ENCODE peak calls at places on chromosomes 2 and 18, in six cellular contexts. One of them, this sample, is unnamed.

GRCh38 chr2:58702302-58702696 is 461.2 kb upstream of the FANCL start:
- DNase-seq in testis: no peak
- DNase-seq in body of pancreas: no peak
- DNase-seq in right lobe of liver: no peak
- DNase-seq in esophagus muscularis mucosa: no peak
- DNase-seq in HCT116: no peak
- DNase-seq in this sample: no peak

GRCh38 chr18:44725300-44726096 is 44.8 kb downstream of the SETBP1 start:
- DNase-seq in HCT116: no peak
- DNase-seq in esophagus muscularis mucosa: no peak
- DNase-seq in right lobe of liver: no peak
- DNase-seq in body of pancreas: peak
- DNase-seq in testis: no peak
- DNase-seq in this sample: peak

GRCh38 chr18:3329471-3329870 is 67.5 kb downstream of the MYL12B start:
- DNase-seq in esophagus muscularis mucosa: no peak
- DNase-seq in right lobe of liver: no peak
- DNase-seq in HCT116: no peak
- DNase-seq in body of pancreas: no peak
- DNase-seq in testis: no peak
- DNase-seq in this sample: no peak

GRCh38 chr18:23307567-23308295 is 145.4 kb upstream of the RIOK3 start:
- DNase-seq in testis: no peak
- DNase-seq in body of pancreas: no peak
- DNase-seq in HCT116: peak
- DNase-seq in right lobe of liver: no peak
- DNase-seq in esophagus muscularis mucosa: no peak
- DNase-seq in this sample: no peak

GRCh38 chr2:190267302-190267701 is 52.3 kb downstream of the HIBCH start:
- DNase-seq in right lobe of liver: no peak
- DNase-seq in body of pancreas: no peak
- DNase-seq in testis: no peak
- DNase-seq in HCT116: peak
- DNase-seq in esophagus muscularis mucosa: no peak
- DNase-seq in this sample: no peak

GRCh38 chr2:27051902-27052645 is 606 bp downstream of the AGBL5 start:
- DNase-seq in testis: no peak
- DNase-seq in right lobe of liver: peak
- DNase-seq in HCT116: no peak
- DNase-seq in body of pancreas: peak
- DNase-seq in esophagus muscularis mucosa: no peak
- DNase-seq in this sample: peak

GRCh38 chr2:234960091-234961088 is 8.6 kb downstream of the SH3BP4 start:
- DNase-seq in testis: no peak
- DNase-seq in body of pancreas: no peak
- DNase-seq in right lobe of liver: no peak
- DNase-seq in HCT116: no peak
- DNase-seq in esophagus muscularis mucosa: no peak
- DNase-seq in this sample: no peak

GRCh38 chr2:8073928-8074327 is 607.9 kb upstream of the ID2 start:
- DNase-seq in right lobe of liver: no peak
- DNase-seq in HCT116: no peak
- DNase-seq in esophagus muscularis mucosa: no peak
- DNase-seq in testis: no peak
- DNase-seq in body of pancreas: no peak
- DNase-seq in this sample: no peak

GRCh38 chr18:25563346-25563745 is 211.4 kb upstream of the ZNF521 start:
- DNase-seq in HCT116: no peak
- DNase-seq in body of pancreas: no peak
- DNase-seq in right lobe of liver: no peak
- DNase-seq in testis: no peak
- DNase-seq in esophagus muscularis mucosa: no peak
- DNase-seq in this sample: no peak

DNA sequence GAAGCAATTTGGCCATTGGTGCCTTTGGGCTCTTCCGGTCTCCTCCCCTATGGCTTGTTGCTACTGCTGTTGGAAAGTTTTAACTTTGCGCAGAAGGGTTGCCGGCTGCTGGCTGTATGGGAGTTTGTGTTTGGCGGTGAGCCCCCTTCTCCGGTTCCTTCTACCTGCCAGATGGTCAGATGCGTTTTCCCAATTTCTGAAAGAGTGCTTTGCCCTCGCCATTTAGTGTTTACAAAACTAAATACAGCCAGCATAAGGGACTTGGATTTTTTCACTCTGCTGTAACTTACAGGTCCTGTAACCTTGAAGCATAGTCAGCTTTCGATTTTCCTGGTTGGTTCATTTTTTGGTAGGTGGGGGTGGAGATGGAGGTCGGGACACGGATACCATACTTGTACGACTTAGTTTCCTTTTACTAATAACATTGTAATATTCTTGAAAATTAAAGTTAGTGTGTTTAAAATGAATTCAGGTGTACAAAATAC is 604 bp downstream of the COQ10B start:
- DNase-seq in testis: peak
- DNase-seq in body of pancreas: peak
- DNase-seq in HCT116: peak
- DNase-seq in esophagus muscularis mucosa: peak
- DNase-seq in right lobe of liver: peak
- DNase-seq in this sample: peak
- TF ChIP-seq POLR2A in testis: no peak
- TF ChIP-seq POLR2A in body of pancreas: peak
- TF ChIP-seq POLR2A in HCT116: no peak
- TF ChIP-seq POLR2A in esophagus muscularis mucosa: peak
- TF ChIP-seq POLR2A in right lobe of liver: no peak
- TF ChIP-seq POLR2A in this sample: no peak

DNA sequence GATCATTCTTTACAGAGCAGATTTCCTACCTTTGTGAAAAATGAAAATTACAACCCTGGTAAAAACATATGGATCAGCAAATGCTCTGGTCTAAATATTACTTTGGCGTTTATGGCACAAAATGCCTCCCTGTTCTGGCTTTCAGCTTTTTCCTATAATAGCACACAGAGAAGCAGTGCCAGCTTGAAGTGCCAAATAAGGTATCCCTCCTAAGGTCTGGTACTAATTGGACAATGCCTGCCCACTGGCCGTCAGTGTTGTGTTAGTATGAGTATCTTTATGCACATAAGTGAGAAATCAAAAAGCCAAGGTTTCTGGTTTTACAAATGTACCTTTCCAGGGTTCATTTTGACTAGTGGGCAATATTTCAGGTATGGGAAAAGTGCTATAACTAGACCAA is 1293.7 kb upstream of the FAM98A start:
- DNase-seq in testis: no peak
- DNase-seq in HCT116: no peak
- DNase-seq in right lobe of liver: no peak
- DNase-seq in body of pancreas: no peak
- DNase-seq in esophagus muscularis mucosa: no peak
- DNase-seq in this sample: no peak
- TF ChIP-seq POLR2A in testis: no peak
- TF ChIP-seq POLR2A in HCT116: no peak
- TF ChIP-seq POLR2A in right lobe of liver: no peak
- TF ChIP-seq POLR2A in body of pancreas: no peak
- TF ChIP-seq POLR2A in esophagus muscularis mucosa: no peak
- TF ChIP-seq POLR2A in this sample: no peak

DNA sequence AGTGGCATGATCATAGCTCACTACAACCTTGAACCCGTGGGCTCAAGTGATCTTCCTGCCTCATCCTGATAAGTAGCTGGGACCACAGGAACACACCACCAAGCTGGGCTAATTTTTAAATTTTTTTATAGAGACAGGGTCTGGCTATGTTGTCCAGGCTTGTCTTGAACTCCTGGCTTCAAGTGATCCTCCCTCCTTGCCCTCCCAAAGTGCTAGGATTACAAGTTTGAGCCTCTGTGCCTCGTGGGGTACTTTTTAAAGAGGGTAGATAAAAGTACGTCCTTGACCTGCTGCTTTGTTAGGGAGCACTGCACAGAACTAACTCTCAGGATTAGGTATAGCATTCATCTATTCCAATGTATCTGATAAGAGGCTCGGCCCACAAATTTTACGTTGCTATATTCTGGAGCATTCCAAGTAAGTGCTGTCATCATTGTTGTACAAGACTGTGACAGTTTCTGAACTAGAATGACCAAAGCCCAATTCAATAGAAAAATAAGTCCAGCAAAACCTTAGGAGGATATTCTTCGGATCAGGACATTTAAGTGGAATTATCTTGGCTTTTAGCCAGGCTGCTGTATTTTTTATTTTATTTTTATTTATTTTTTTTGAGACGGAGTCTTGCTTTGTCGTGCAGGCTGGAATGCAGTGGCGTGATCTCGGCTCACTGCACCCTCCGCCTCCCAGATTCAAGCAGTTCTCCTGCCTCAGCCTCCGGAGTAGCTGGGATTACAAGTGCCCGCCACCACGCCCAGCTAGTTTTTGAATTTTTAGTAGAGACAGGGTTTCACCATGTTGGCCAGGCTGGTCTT is 4.1 kb downstream of the MTCL1 start:
- DNase-seq in esophagus muscularis mucosa: peak
- DNase-seq in HCT116: no peak
- DNase-seq in testis: no peak
- DNase-seq in body of pancreas: no peak
- DNase-seq in right lobe of liver: no peak
- DNase-seq in this sample: no peak
- TF ChIP-seq POLR2A in esophagus muscularis mucosa: no peak
- TF ChIP-seq POLR2A in HCT116: no peak
- TF ChIP-seq POLR2A in testis: no peak
- TF ChIP-seq POLR2A in body of pancreas: no peak
- TF ChIP-seq POLR2A in right lobe of liver: no peak
- TF ChIP-seq POLR2A in this sample: no peak

GRCh38 chr2:84702941-84703340 is 177.9 kb downstream of the TRABD2A start:
- DNase-seq in esophagus muscularis mucosa: no peak
- DNase-seq in body of pancreas: no peak
- DNase-seq in HCT116: no peak
- DNase-seq in right lobe of liver: no peak
- DNase-seq in testis: no peak
- DNase-seq in this sample: no peak

GRCh38 chr2:84701880-84702279 is 179.0 kb downstream of the TRABD2A start:
- DNase-seq in esophagus muscularis mucosa: no peak
- DNase-seq in HCT116: no peak
- DNase-seq in testis: no peak
- DNase-seq in body of pancreas: no peak
- DNase-seq in right lobe of liver: no peak
- DNase-seq in this sample: no peak

GRCh38 chr2:84705858-84706257 is 175.0 kb downstream of the TRABD2A start:
- DNase-seq in right lobe of liver: no peak
- DNase-seq in esophagus muscularis mucosa: no peak
- DNase-seq in testis: no peak
- DNase-seq in HCT116: no peak
- DNase-seq in body of pancreas: no peak
- DNase-seq in this sample: no peak

GRCh38 chr2:84704505-84705244 is 176.2 kb downstream of the TRABD2A start:
- DNase-seq in right lobe of liver: no peak
- DNase-seq in body of pancreas: no peak
- DNase-seq in esophagus muscularis mucosa: no peak
- DNase-seq in HCT116: no peak
- DNase-seq in testis: no peak
- DNase-seq in this sample: no peak

DNA sequence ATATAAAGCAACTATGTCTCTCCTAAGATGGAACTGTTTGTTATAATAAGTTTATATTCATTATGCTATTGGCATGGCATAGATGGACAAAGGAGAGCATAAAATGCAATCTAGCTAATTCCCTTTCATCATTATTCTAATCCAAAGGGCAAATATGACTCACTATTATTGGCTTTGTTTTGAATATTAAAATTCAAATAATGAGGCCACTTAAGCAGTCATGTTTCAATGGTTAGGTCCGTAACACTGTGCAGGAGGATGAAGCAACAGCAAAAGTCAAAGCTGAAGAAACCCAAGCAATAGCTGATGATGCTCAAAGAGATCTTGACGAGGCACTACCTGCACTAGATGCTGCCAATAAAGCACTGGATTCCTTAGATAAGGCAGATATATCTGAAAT is 177.1 kb downstream of the TRABD2A start:
- DNase-seq in esophagus muscularis mucosa: no peak
- DNase-seq in right lobe of liver: no peak
- DNase-seq in testis: no peak
- DNase-seq in HCT116: no peak
- DNase-seq in body of pancreas: no peak
- DNase-seq in this sample: no peak
- TF ChIP-seq POLR2A in esophagus muscularis mucosa: no peak
- TF ChIP-seq POLR2A in right lobe of liver: no peak
- TF ChIP-seq POLR2A in testis: no peak
- TF ChIP-seq POLR2A in HCT116: no peak
- TF ChIP-seq POLR2A in body of pancreas: no peak
- TF ChIP-seq POLR2A in this sample: no peak

DNA sequence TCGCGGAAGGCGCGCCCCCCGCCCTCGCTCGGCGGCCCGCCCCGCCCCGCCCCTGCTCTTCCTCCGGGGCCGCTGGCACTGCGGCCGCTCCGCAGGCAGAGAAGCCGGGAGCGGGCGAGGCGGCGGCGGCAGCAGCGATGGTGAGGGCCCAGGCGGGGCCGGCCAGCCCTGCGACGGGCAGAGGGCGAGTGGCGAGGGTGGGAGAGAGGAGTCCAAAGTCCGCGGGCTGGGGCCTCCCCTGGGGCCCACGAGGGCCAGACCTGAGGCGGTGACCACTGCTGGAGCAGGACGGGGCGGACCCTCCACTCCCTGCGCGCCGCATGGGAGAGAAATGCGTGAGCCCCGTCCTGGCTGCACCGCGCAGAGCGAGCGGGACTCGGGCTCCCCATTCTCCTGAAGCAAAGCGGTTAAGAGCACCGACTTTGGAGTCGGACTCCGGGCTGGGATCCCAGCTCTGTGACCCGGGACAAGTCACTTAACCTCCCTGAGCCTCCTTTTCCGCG is at the start of gene VAMP5:
- DNase-seq in testis: no peak
- DNase-seq in body of pancreas: no peak
- DNase-seq in esophagus muscularis mucosa: no peak
- DNase-seq in HCT116: no peak
- DNase-seq in right lobe of liver: peak
- DNase-seq in this sample: peak
- TF ChIP-seq POLR2A in testis: no peak
- TF ChIP-seq POLR2A in body of pancreas: no peak
- TF ChIP-seq POLR2A in esophagus muscularis mucosa: no peak
- TF ChIP-seq POLR2A in HCT116: no peak
- TF ChIP-seq POLR2A in right lobe of liver: peak
- TF ChIP-seq POLR2A in this sample: no peak

GRCh38 chr2:43041661-43042360 is 184.6 kb downstream of the ZFP36L2 start:
- DNase-seq in HCT116: no peak
- DNase-seq in body of pancreas: no peak
- DNase-seq in esophagus muscularis mucosa: no peak
- DNase-seq in testis: no peak
- DNase-seq in right lobe of liver: peak
- DNase-seq in this sample: no peak
- TF ChIP-seq POLR2A in HCT116: no peak
- TF ChIP-seq POLR2A in body of pancreas: no peak
- TF ChIP-seq POLR2A in esophagus muscularis mucosa: no peak
- TF ChIP-seq POLR2A in testis: no peak
- TF ChIP-seq POLR2A in right lobe of liver: no peak
- TF ChIP-seq POLR2A in this sample: no peak

GRCh38 chr2:43224131-43224570 is 2.3 kb downstream of the ZFP36L2 start:
- DNase-seq in right lobe of liver: peak
- DNase-seq in testis: peak
- DNase-seq in HCT116: no peak
- DNase-seq in body of pancreas: peak
- DNase-seq in esophagus muscularis mucosa: no peak
- DNase-seq in this sample: peak
- TF ChIP-seq POLR2A in right lobe of liver: peak
- TF ChIP-seq POLR2A in testis: no peak
- TF ChIP-seq POLR2A in HCT116: no peak
- TF ChIP-seq POLR2A in body of pancreas: peak
- TF ChIP-seq POLR2A in esophagus muscularis mucosa: no peak
- TF ChIP-seq POLR2A in this sample: no peak

This sample was measured in sigmoid colon.